ENCODE peak calls at places on chromosome 7, in seven cellular contexts. Y is transverse colon; A is central memory CD4-positive, alpha-beta T cell; J is cardiac muscle cell; C is activated CD4-positive, alpha-beta memory T cell treated with anti-CD3 and anti-CD28 coated beads for 36 hours; M is non-pigmented ciliary epithelial cell; L is AG20443. F is an unnamed sample.

GRCh38 chr7:139560678-139561077 is 37.2 kb downstream of the CLEC2L start:
- DNase-seq in J (no peak), C (no peak), L (no peak), A (no peak), M (no peak), Y (peak), F (no peak)

GRCh38 chr7:89054364-89054763 is 258.8 kb upstream of the TEX47 start:
- DNase-seq in C (no peak), A (no peak), M (no peak), Y (no peak), L (no peak), J (no peak), F (no peak)

GRCh38 chr7:135490783-135491182 is 19.1 kb downstream of the CNOT4 start:
- DNase-seq in M (no peak), Y (no peak), J (peak), A (no peak), C (no peak), L (no peak), F (no peak)

GRCh38 chr7:111082351-111082750 is 8.6 kb upstream of the LRRN3 start:
- DNase-seq in J (no peak), A (no peak), L (peak), C (no peak), Y (no peak), M (peak), F (no peak)

GRCh38 chr7:81462672-81463071 is 307.2 kb downstream of the HGF start:
- DNase-seq in J (peak), C (no peak), A (no peak), L (no peak), M (peak), Y (no peak), F (no peak)

GRCh38 chr7:25851332-25852248 is 300.4 kb upstream of the NFE2L3 start:
- DNase-seq in A (no peak), L (peak), C (peak), J (peak), Y (peak), M (no peak), F (peak)

GRCh38 chr7:64875258-64875657 is 27.8 kb upstream of the ZNF273 start:
- DNase-seq in C (no peak), L (no peak), J (no peak), Y (no peak), A (no peak), M (no peak), F (no peak)

GRCh38 chr7:39565538-39565937 is 666 bp upstream of the YAE1 start:
- DNase-seq in A (no peak), C (no peak), L (no peak), J (no peak), M (no peak), Y (no peak), F (no peak)

GRCh38 chr7:3955751-3956696 is 655.0 kb downstream of the SDK1 start:
- DNase-seq in C (no peak), M (peak), J (no peak), Y (peak), L (no peak), A (no peak), F (no peak)

GRCh38 chr7:37369904-37370303 is 78.8 kb downstream of the ELMO1 start:
- DNase-seq in A (no peak), C (no peak), L (no peak), Y (peak), M (no peak), J (no peak), F (no peak)

GRCh38 chr7:99098824-99099498 is 44.9 kb downstream of the SMURF1 start:
- DNase-seq in C (no peak), J (peak), A (no peak), L (peak), M (no peak), Y (no peak), F (no peak)

GRCh38 chr7:20220293-20220755 is 3.1 kb upstream of the MACC1 start:
- DNase-seq in J (no peak), A (no peak), C (no peak), M (no peak), Y (no peak), L (no peak), F (no peak)

GRCh38 chr7:131543298-131543697 is 13.1 kb downstream of the PODXL start:
- DNase-seq in A (no peak), Y (no peak), C (no peak), M (no peak), J (no peak), L (no peak), F (no peak)

GRCh38 chr7:103797647-103798307 is 191.7 kb downstream of the RELN start:
- DNase-seq in C (no peak), M (no peak), A (no peak), Y (no peak), L (no peak), J (no peak), F (no peak)

GRCh38 chr7:102404005-102404861 is 8.1 kb downstream of the PRKRIP1 start:
- DNase-seq in L (peak), J (peak), M (no peak), Y (peak), C (peak), A (peak), F (peak)

GRCh38 chr7:115910541-115911164 is 119.9 kb downstream of the TFEC start:
- DNase-seq in C (no peak), J (peak), M (peak), Y (no peak), A (peak), L (peak), F (peak)